ENCODE peak calls at places on chromosomes 16 and 17, in five cellular contexts. J, K, S, I and E are unnamed samples.

GRCh38 chr16:49866533-49867155 is 10.7 kb upstream of the ZNF423 start:
- DNase-seq in K (peak), I (peak), J (no peak), S (no peak), E (no peak)

GRCh38 chr16:85929259-85929704 is 30.3 kb downstream of the IRF8 start:
- DNase-seq in K (peak), S (no peak), J (no peak), I (no peak), E (no peak)

GRCh38 chr16:6643083-6643686 is 689.5 kb upstream of the RBFOX1 start:
- DNase-seq in I (peak), J (peak), S (peak), K (peak), E (peak)

GRCh38 chr16:82135844-82136243 is 34.2 kb downstream of the MPHOSPH6 start:
- DNase-seq in S (no peak), K (no peak), I (no peak), J (no peak), E (no peak)

GRCh38 chr17:6279659-6280058 is 155.3 kb downstream of the AIPL1 start:
- DNase-seq in J (no peak), I (peak), K (peak), S (no peak), E (no peak)

GRCh38 chr16:50460538-50461399 is 87.4 kb upstream of the NKD1 start:
- DNase-seq in K (peak), I (no peak), J (no peak), S (no peak), E (no peak)

GRCh38 chr16:7334801-7335560 is 2.3 kb downstream of the RBFOX1 start:
- DNase-seq in I (no peak), J (no peak), K (no peak), S (no peak), E (no peak)

GRCh38 chr17:15342460-15342859 is 1.1 kb upstream of the TEKT3 start:
- DNase-seq in K (no peak), I (no peak), S (peak), J (no peak), E (no peak)

GRCh38 chr17:82458885-82459424 is 414 bp downstream of the NARF start:
- DNase-seq in I (no peak), J (no peak), S (peak), K (peak), E (no peak)

GRCh38 chr17:2250140-2251095 is 53.2 kb downstream of the SMG6 start:
- DNase-seq in S (peak), I (no peak), J (no peak), K (no peak), E (no peak)

GRCh38 chr16:66503030-66503429 is 46.9 kb downstream of the TK2 start:
- DNase-seq in S (no peak), K (no peak), I (no peak), J (no peak), E (no peak)

GRCh38 chr16:2156025-2156848 is 655 bp downstream of the TRAF7 start:
- DNase-seq in I (no peak), J (peak), K (peak), S (peak), E (no peak)

GRCh38 chr16:53881371-53881770 is 177.4 kb downstream of the FTO start:
- DNase-seq in S (peak), K (no peak), J (peak), I (no peak), E (no peak)

GRCh38 chr16:84161011-84161410 is 15.9 kb downstream of the DNAAF1 start:
- DNase-seq in K (peak), S (no peak), I (no peak), J (no peak), E (no peak)

GRCh38 chr17:63479495-63480184 is 2.8 kb downstream of the ACE start:
- DNase-seq in S (no peak), J (no peak), K (peak), I (no peak), E (no peak)

GRCh38 chr16:49315602-49316001 is 34.0 kb upstream of the CBLN1 start:
- DNase-seq in S (no peak), J (no peak), I (no peak), K (no peak), E (no peak)

GRCh38 chr17:49588726-49589555 is 13.3 kb downstream of the NXPH3 start:
- DNase-seq in J (no peak), K (peak), I (no peak), S (no peak), E (no peak)

GRCh38 chr17:2931426-2931825 is 132.0 kb downstream of the OR1D5 start:
- DNase-seq in K (peak), I (no peak), S (no peak), J (no peak), E (no peak)

GRCh38 chr17:75910699-75911098 is 6.0 kb upstream of the MRPL38 start:
- DNase-seq in K (peak), J (no peak), I (no peak), S (no peak), E (no peak)

GRCh38 chr16:54766355-54766754 is 164.3 kb upstream of the IRX5 start:
- DNase-seq in K (no peak), S (no peak), I (no peak), J (no peak), E (no peak)

GRCh38 chr17:27408891-27409290 is 47.4 kb upstream of the KSR1 start:
- DNase-seq in S (peak), J (no peak), I (no peak), K (no peak), E (no peak)

GRCh38 chr17:27532269-27533067 is 76.2 kb downstream of the KSR1 start:
- DNase-seq in J (no peak), I (no peak), K (no peak), S (peak), E (no peak)

DNA sequence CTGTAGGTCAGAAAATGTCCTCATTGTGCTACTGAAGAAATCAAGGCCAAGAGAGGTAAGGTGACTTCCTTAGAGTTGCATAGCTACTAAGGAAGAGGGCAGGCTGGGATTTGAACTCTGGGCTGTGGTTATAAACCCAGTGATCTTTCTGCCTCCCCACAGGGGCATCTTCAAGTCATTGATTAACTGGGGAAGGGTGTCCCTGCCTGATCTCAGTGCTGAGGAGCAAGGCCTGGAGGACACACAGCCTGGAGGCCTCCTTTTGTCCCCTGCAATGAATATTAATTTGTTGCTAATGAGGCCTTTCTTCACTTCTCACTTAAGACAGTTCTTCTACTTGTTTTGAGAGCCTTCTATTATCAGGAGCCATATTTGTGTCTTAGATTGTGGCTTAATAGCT is 83.8 kb downstream of the KATNIP start:
- DNase-seq in K (peak), S (no peak), J (no peak), I (no peak), E (no peak)
- H3K4me3 ChIP-seq in K (no peak), S (no peak), J (no peak), I (no peak), E (no peak)

DNA sequence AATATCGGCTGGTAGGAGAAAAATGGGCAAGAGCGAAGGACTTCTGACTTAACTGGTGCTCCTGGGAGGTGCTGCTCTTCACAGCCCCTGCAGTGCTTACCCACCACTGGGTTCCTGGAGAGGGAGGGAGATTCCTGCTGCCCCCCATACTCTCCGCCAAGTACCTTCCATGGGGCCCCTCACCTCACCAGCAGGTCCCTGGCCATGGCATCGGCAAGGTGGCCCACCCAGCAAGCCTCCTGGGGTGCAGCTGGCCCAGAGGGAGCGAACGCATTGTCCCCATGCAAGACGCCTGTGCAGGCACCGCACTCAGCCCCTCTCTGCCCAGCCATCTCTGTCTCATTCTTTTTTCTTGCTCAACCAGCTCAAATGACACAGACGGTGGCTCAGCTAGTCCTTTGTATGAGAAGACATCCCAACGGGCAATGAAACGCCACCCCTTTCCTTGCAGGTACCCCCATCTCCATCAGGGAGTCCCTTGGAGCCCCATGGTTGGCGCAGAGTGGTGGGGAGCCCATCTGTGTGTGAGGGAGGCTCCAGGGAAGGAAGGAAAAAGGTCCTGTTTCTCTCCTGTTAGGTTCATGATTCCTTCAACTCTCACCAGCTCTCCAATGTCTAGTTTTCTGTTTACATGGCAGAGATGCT is 9.6 kb upstream of the ALDH3A1 start:
- DNase-seq in I (no peak), S (no peak), K (peak), J (no peak), E (no peak)
- TF ChIP-seq CTCF in I (no peak), S (no peak), K (no peak), J (no peak), E (no peak)

GRCh38 chr16:79146-80054 is 1.4 kb downstream of the MPG start:
- DNase-seq in J (no peak), K (no peak), S (peak), I (no peak), E (no peak)
- H3K4me3 ChIP-seq in J (peak), K (peak), S (no peak), I (no peak), E (peak)

DNA sequence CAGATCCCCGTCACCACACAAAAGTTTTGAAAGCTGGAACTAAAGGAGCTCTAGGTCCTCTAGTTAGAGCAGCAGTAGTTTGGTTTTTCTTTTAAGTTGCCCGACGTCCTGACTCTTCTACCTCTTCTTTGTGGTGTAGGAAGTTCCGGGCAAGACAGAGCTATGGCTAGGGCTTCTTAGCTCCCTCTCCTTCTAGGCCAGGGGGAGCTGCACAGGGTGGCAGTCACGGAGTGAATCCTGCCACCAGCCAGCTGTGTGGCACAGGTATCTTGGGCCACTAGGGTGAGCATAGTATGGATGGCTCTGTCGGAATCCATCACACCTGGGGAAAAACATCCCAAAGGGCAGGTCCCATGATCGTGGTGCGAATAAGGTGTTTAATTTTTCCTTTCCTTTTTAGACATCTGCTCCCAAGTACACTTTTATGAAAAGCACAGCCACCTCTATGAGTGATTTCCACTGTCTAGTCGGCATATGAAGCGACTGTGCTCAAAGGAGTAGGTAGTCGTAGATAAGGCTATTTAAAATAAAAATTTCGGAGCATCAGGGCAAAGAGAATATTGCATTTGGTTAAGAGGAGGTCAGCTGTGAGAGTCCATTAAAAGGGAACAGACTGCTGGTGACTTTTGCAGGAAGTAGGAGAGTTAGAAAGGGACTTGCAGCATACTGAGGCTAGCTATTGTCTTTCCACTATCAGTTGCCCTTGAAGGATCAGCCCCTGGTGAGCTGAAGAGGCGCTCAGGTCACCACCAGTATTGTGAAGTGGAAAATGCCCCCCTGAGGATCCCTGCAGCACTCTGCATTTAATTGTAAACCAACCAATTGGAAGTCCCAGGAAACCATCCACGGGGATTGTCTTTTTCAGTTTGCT is 2.1 kb downstream of the PRKCA start:
- DNase-seq in J (no peak), I (no peak), K (peak), S (peak), E (no peak)
- TF ChIP-seq CTCF in J (peak), I (no peak), K (peak), S (no peak), E (no peak)

DNA sequence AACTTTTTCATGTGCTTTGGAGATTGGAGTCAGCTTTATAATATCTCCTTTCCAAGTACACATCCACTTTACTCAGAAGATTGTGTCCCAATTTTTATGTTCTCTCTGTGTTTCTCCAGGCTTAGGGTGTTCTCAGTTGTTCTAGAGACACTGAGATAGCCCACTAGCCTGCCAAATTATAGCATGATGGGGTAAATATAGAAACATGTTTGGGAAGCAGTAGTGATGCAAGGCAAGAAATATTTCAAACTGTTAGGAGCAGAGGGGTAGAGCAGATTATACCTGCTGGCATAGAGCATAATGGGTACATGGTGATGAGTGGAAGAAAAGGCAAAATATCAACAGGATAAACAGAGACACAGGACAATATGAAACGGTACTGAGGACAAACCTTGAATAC is 12.4 kb downstream of the SLFN11 start:
- DNase-seq in J (no peak), S (no peak), K (no peak), I (no peak), E (no peak)
- H3K4me3 ChIP-seq in J (no peak), S (no peak), K (no peak), I (no peak), E (no peak)

GRCh38 chr17:7858487-7858832 is 657 bp downstream of the CYB5D1 start:
- DNase-seq in I (no peak), J (no peak), K (peak), S (peak), E (no peak)
- TF ChIP-seq CTCF in I (peak), J (peak), K (peak), S (peak), E (peak)